ENCODE peak calls at places on chromosomes 7 and 10, in seven cellular contexts. B is naive thymus-derived CD8-positive, alpha-beta T cell; M is RCC 7860; X is CD4-positive, alpha-beta memory T cell; V is NCI-H1105; Z is stimulated activated CD8-positive, alpha-beta memory T cell treated with anti-CD3 and anti-CD28 coated beads, Interleukin-15, amount 100 ng/mL, for 24 hours; C is Jurkat, Clone E6-1. T is an unnamed sample.

GRCh38 chr10:86836044-86836443 is 79.6 kb downstream of the BMPR1A start:
- DNase-seq in M (no peak), B (no peak), C (no peak), V (no peak), Z (no peak), X (no peak), T (no peak)

GRCh38 chr7:75983471-75984129 is 10.8 kb downstream of the TMEM120A start:
- DNase-seq in X (no peak), V (no peak), Z (no peak), C (no peak), M (no peak), B (no peak), T (peak; percentile 91)

GRCh38 chr7:94276797-94277196 is 117.9 kb upstream of the COL1A2 start:
- DNase-seq in B (no peak), X (no peak), V (peak; percentile 16), M (peak; percentile 28), Z (no peak), C (peak; percentile 11), T (peak; percentile 64)

GRCh38 chr7:99201027-99201426 is 6.9 kb downstream of the KPNA7 start:
- DNase-seq in B (no peak), V (no peak), Z (no peak), M (peak; percentile 82), X (no peak), C (no peak), T (no peak)

GRCh38 chr10:128568979-128569378 is 442.8 kb upstream of the MKI67 start:
- DNase-seq in B (no peak), V (no peak), M (no peak), Z (no peak), X (no peak), C (no peak), T (no peak)

GRCh38 chr10:4691776-4692175 is 134.2 kb upstream of the AKR1E2 start:
- DNase-seq in X (no peak), Z (no peak), M (peak; percentile 34), B (no peak), V (no peak), C (no peak), T (peak; percentile 13)

GRCh38 chr10:107442035-107442505 is 277.6 kb upstream of the SORCS1 start:
- DNase-seq in X (no peak), M (no peak), B (no peak), Z (no peak), V (no peak), C (no peak), T (no peak)

GRCh38 chr10:124461642-124462347 is at the start of gene LHPP:
- DNase-seq in M (peak; percentile 49), C (peak; percentile 71), X (peak; percentile 85), B (peak; percentile 88), Z (peak; percentile 72), V (peak; percentile 27), T (peak; percentile 70)

GRCh38 chr7:3063016-3063753 is 19.5 kb upstream of the CARD11 start:
- DNase-seq in X (peak; percentile 89), V (no peak), B (peak; percentile 43), C (no peak), Z (peak; percentile 43), M (no peak), T (no peak)

GRCh38 chr7:85341121-85341520 is 154.3 kb upstream of the SEMA3D start:
- DNase-seq in Z (no peak), B (no peak), C (no peak), X (no peak), M (no peak), V (no peak), T (no peak)

T was measured in SW480.